ENCODE peak calls at places on chromosome 10, in six cellular contexts. H is fibroblast of pulmonary artery, L is GM12865, I is NCI-H1694 treated with DMSO at 0.1 percent for 48 hours, P is stomach, E is NCI-H82. J is an unnamed sample.

GRCh38 chr10:114477285-114477684 is 73.0 kb upstream of the AFAP1L2 start:
- DNase-seq in H (peak), L (no peak), P (no peak), E (no peak), I (no peak), J (no peak)

GRCh38 chr10:97715259-97715874 is 1.8 kb downstream of the MARVELD1 start:
- DNase-seq in L (no peak), I (no peak), E (no peak), P (no peak), H (no peak), J (no peak)

GRCh38 chr10:119269737-119270136 is 62.4 kb downstream of the GRK5 start:
- DNase-seq in L (no peak), I (no peak), P (no peak), E (no peak), H (no peak), J (no peak)

GRCh38 chr10:129106314-129106713 is 360.7 kb upstream of the MGMT start:
- DNase-seq in I (no peak), H (no peak), P (no peak), L (no peak), E (no peak), J (no peak)

GRCh38 chr10:79349766-79350406 is 2.6 kb downstream of the PPIF start:
- DNase-seq in E (no peak), H (no peak), L (no peak), I (no peak), P (no peak), J (peak)

GRCh38 chr10:30671011-30671616 is 41.6 kb upstream of the LYZL2 start:
- DNase-seq in P (no peak), E (peak), I (peak), L (peak), H (peak), J (peak)

GRCh38 chr10:131960631-131961046 is 21.1 kb downstream of the BNIP3 start:
- DNase-seq in E (no peak), H (no peak), L (no peak), P (no peak), I (no peak), J (no peak)

GRCh38 chr10:4033341-4033896 is 248.4 kb upstream of the KLF6 start:
- DNase-seq in E (no peak), L (peak), P (no peak), H (no peak), I (no peak), J (no peak)

GRCh38 chr10:11586170-11586569 is 25.3 kb downstream of the USP6NL start:
- DNase-seq in H (peak), I (no peak), E (no peak), P (no peak), L (no peak), J (no peak)

GRCh38 chr10:96612052-96612830 is 25.4 kb upstream of the TM9SF3 start:
- DNase-seq in H (no peak), P (no peak), I (no peak), L (no peak), E (no peak), J (no peak)

GRCh38 chr10:110568055-110568735 is 700 bp downstream of the SMC3 start:
- DNase-seq in H (peak), L (peak), I (peak), P (peak), E (peak), J (peak)

GRCh38 chr10:3775671-3776551 is 9.1 kb downstream of the KLF6 start:
- DNase-seq in E (peak), L (peak), P (no peak), H (peak), I (no peak), J (peak)

GRCh38 chr10:49309691-49310371 is 10.9 kb downstream of the C10orf71 start:
- DNase-seq in E (no peak), P (no peak), L (peak), I (no peak), H (no peak), J (no peak)

GRCh38 chr10:42790835-42791234 is 8.2 kb downstream of the BMS1 start:
- DNase-seq in I (no peak), E (no peak), P (no peak), L (no peak), H (peak), J (no peak)

GRCh38 chr10:17764142-17764541 is 12.1 kb downstream of the TMEM236 start:
- DNase-seq in H (no peak), L (no peak), P (no peak), E (no peak), I (no peak), J (no peak)

GRCh38 chr10:59287587-59287986 is 74.8 kb downstream of the FAM13C start:
- DNase-seq in H (no peak), I (no peak), L (no peak), E (no peak), P (no peak), J (no peak)

GRCh38 chr10:110446954-110447608 is 50.6 kb upstream of the DUSP5 start:
- DNase-seq in P (no peak), I (peak), L (no peak), H (peak), E (no peak), J (peak)

GRCh38 chr10:46248651-46249131 is 38.1 kb upstream of the ANTXRL start:
- DNase-seq in P (peak), I (no peak), E (no peak), L (no peak), H (no peak), J (no peak)

GRCh38 chr10:34031410-34031809 is 696.9 kb upstream of the NRP1 start:
- DNase-seq in H (peak), I (no peak), P (no peak), E (peak), L (no peak), J (peak)

J was measured in adrenal gland.